ENCODE peak calls at places on chromosomes 13 and 19, in four cellular contexts. One of them, this sample, is unnamed.

GRCh38 chr13:108276060-108276459 is 6.5 kb downstream of the TNFSF13B start:
- DNase-seq in fibroblast of lung: peak; percentile 75
- DNase-seq in spleen: no peak
- DNase-seq in uterus: no peak
- DNase-seq in this sample: peak; percentile 32

GRCh38 chr19:7655581-7655980 is 13.3 kb upstream of the RETN start:
- DNase-seq in uterus: no peak
- DNase-seq in fibroblast of lung: no peak
- DNase-seq in spleen: no peak
- DNase-seq in this sample: no peak

GRCh38 chr13:32135655-32136054 is 104.1 kb downstream of the FRY start:
- DNase-seq in uterus: no peak
- DNase-seq in fibroblast of lung: peak; percentile 40
- DNase-seq in spleen: no peak
- DNase-seq in this sample: no peak

GRCh38 chr13:37777676-37778075 is 91.9 kb downstream of the TRPC4 start:
- DNase-seq in uterus: no peak
- DNase-seq in fibroblast of lung: no peak
- DNase-seq in spleen: no peak
- DNase-seq in this sample: no peak

GRCh38 chr13:27405521-27406134 is 18.8 kb upstream of the GTF3A start:
- DNase-seq in uterus: no peak
- DNase-seq in spleen: no peak
- DNase-seq in fibroblast of lung: no peak
- DNase-seq in this sample: peak; percentile 80

GRCh38 chr13:109655206-109655600 is 131.2 kb downstream of the IRS2 start:
- DNase-seq in fibroblast of lung: peak; percentile 28
- DNase-seq in uterus: no peak
- DNase-seq in spleen: no peak
- DNase-seq in this sample: no peak

GRCh38 chr13:114124486-114124885 is 7.9 kb downstream of the RASA3 start:
- DNase-seq in uterus: no peak
- DNase-seq in spleen: no peak
- DNase-seq in fibroblast of lung: no peak
- DNase-seq in this sample: peak; percentile 70

GRCh38 chr13:74210693-74211393 is 76.6 kb upstream of the KLF12 start:
- DNase-seq in fibroblast of lung: peak; percentile 93
- DNase-seq in spleen: no peak
- DNase-seq in uterus: no peak
- DNase-seq in this sample: peak; percentile 84

GRCh38 chr13:35881360-35881759 is 249.8 kb downstream of the DCLK1 start:
- DNase-seq in spleen: no peak
- DNase-seq in uterus: no peak
- DNase-seq in fibroblast of lung: peak; percentile 28
- DNase-seq in this sample: no peak

GRCh38 chr19:43798546-43799409 is 3.5 kb downstream of the LYPD5 start:
- DNase-seq in spleen: peak; percentile 84
- DNase-seq in uterus: no peak
- DNase-seq in fibroblast of lung: no peak
- DNase-seq in this sample: peak; percentile 66

GRCh38 chr13:86684402-86684801 is 885.2 kb upstream of the SLITRK6 start:
- DNase-seq in spleen: no peak
- DNase-seq in uterus: no peak
- DNase-seq in fibroblast of lung: peak; percentile 37
- DNase-seq in this sample: no peak

GRCh38 chr19:41997121-41997850 is 3.3 kb upstream of the ATP1A3 start:
- DNase-seq in uterus: no peak
- DNase-seq in fibroblast of lung: peak; percentile 27
- DNase-seq in spleen: no peak
- DNase-seq in this sample: peak; percentile 6

GRCh38 chr19:10439588-10439987 is 19.2 kb downstream of the PDE4A start:
- DNase-seq in fibroblast of lung: no peak
- DNase-seq in spleen: no peak
- DNase-seq in uterus: no peak
- DNase-seq in this sample: no peak

GRCh38 chr13:41186481-41186880 is 7.9 kb downstream of the KBTBD7 start:
- DNase-seq in uterus: no peak
- DNase-seq in spleen: no peak
- DNase-seq in fibroblast of lung: no peak
- DNase-seq in this sample: no peak

GRCh38 chr13:49218493-49219051 is 1.6 kb upstream of the MLNR start:
- DNase-seq in uterus: no peak
- DNase-seq in fibroblast of lung: peak; percentile 28
- DNase-seq in spleen: no peak
- DNase-seq in this sample: peak; percentile 4

GRCh38 chr19:35963514-35963913 is 27.3 kb downstream of the LRFN3 start:
- DNase-seq in fibroblast of lung: peak; percentile 57
- DNase-seq in uterus: no peak
- DNase-seq in spleen: no peak
- DNase-seq in this sample: peak; percentile 20

GRCh38 chr19:51323481-51323891 is 12.0 kb downstream of the IGLON5 start:
- DNase-seq in fibroblast of lung: no peak
- DNase-seq in uterus: no peak
- DNase-seq in spleen: peak; percentile 64
- DNase-seq in this sample: no peak

GRCh38 chr13:90447735-90448103 is 899.8 kb upstream of the MIR17HG start:
- DNase-seq in spleen: no peak
- DNase-seq in fibroblast of lung: peak; percentile 10
- DNase-seq in uterus: no peak
- DNase-seq in this sample: no peak

GRCh38 chr13:106569233-106570095 is 1.5 kb upstream of the ARGLU1 start:
- DNase-seq in fibroblast of lung: no peak
- DNase-seq in uterus: no peak
- DNase-seq in spleen: no peak
- DNase-seq in this sample: peak; percentile 58

GRCh38 chr13:97369269-97369893 is 64.6 kb upstream of the RAP2A start:
- DNase-seq in uterus: no peak
- DNase-seq in spleen: no peak
- DNase-seq in fibroblast of lung: peak; percentile 48
- DNase-seq in this sample: peak; percentile 47

GRCh38 chr13:35712907-35713685 is 236.6 kb upstream of the MAB21L1 start:
- DNase-seq in spleen: no peak
- DNase-seq in fibroblast of lung: peak; percentile 43
- DNase-seq in uterus: no peak
- DNase-seq in this sample: no peak

GRCh38 chr13:85266771-85267170 is 532.4 kb downstream of the SLITRK6 start:
- DNase-seq in fibroblast of lung: no peak
- DNase-seq in spleen: no peak
- DNase-seq in uterus: no peak
- DNase-seq in this sample: no peak

GRCh38 chr19:17519967-17520366 is 8.5 kb downstream of the PGLS start:
- DNase-seq in spleen: no peak
- DNase-seq in uterus: no peak
- DNase-seq in fibroblast of lung: peak; percentile 49
- DNase-seq in this sample: no peak
- H3K27ac ChIP-seq in spleen: no peak overlapping the region
- H3K27ac ChIP-seq in uterus: no peak overlapping the region
- H3K27ac ChIP-seq in fibroblast of lung: no peak overlapping the region
- H3K27ac ChIP-seq in this sample: no peak overlapping the region

DNA sequence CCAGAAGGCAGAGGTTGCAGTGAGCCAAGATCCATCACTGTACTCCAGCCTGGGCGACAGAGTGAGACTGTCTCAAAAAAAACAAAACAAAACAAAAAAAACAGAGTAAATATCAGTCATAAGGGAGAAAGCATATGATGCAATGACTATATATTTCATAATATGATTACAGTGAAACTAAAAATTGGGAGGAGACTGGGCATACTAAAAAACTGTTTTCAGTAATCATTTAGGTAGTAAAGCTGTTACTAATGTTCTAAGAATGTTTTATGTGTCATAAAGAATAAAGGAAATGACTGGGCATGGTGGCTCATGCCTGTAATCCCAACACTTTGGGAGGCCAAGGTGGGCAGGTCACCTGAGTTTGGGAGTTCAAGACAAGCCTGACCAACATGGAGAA is 15.9 kb downstream of the ZNF573 start:
- DNase-seq in spleen: no peak
- DNase-seq in uterus: no peak
- DNase-seq in fibroblast of lung: no peak
- DNase-seq in this sample: no peak
- H3K9me3 ChIP-seq in spleen: peaks cover 6% of the 10 kb centered on the region
- H3K9me3 ChIP-seq in uterus: no peaks in the 10 kb centered on the region
- H3K9me3 ChIP-seq in fibroblast of lung: no peaks in the 10 kb centered on the region
- H3K9me3 ChIP-seq in this sample: no peaks in the 10 kb centered on the region

GRCh38 chr19:49421039-49421877 is 2.0 kb downstream of the PTH2 start:
- DNase-seq in uterus: no peak
- DNase-seq in fibroblast of lung: peak; percentile 20
- DNase-seq in spleen: no peak
- DNase-seq in this sample: peak; percentile 27
- H3K4me3 ChIP-seq in uterus: no peak overlapping the region
- H3K4me3 ChIP-seq in fibroblast of lung: no peak overlapping the region
- H3K4me3 ChIP-seq in spleen: no peak overlapping the region
- H3K4me3 ChIP-seq in this sample: peak overlapping the region; percentile 26

GRCh38 chr13:104318121-104318520 is 1251.9 kb upstream of the SLC10A2 start:
- DNase-seq in spleen: no peak
- DNase-seq in uterus: no peak
- DNase-seq in fibroblast of lung: peak; percentile 69
- DNase-seq in this sample: no peak
- H3K27ac ChIP-seq in spleen: no peak overlapping the region
- H3K27ac ChIP-seq in uterus: no peak overlapping the region
- H3K27ac ChIP-seq in fibroblast of lung: no peak overlapping the region
- H3K27ac ChIP-seq in this sample: no peak overlapping the region

DNA sequence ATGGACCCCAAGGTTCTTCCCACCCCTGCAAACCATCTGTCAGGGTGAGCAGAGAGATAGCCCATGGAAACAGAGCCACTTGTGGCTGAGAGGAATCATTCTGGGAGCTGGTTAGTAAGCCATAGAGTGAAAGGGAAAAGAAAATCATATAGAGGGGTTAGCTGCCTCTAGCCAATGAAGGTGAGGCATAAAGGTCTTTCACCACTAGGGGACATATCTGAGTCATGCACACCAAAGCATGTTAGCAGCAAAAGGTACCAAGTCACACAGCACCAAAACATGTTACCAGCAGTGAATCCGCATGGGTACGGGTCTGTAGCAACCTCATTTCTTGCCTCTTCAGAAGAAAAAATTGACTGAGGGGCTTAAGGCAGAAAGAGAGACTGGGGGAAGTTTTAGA is 76.7 kb upstream of the ZNF43 start:
- DNase-seq in spleen: no peak
- DNase-seq in uterus: no peak
- DNase-seq in fibroblast of lung: no peak
- DNase-seq in this sample: no peak
- H3K9me3 ChIP-seq in spleen: peaks cover 56% of the 10 kb centered on the region
- H3K9me3 ChIP-seq in uterus: no peaks in the 10 kb centered on the region
- H3K9me3 ChIP-seq in fibroblast of lung: no peaks in the 10 kb centered on the region
- H3K9me3 ChIP-seq in this sample: peaks cover 3% of the 10 kb centered on the region